ENCODE peak calls at places on chromosomes 4 and X, in nine cellular contexts. B, J, Q, F, Z, Y, S, V and A are unnamed samples.

GRCh38 chrX:115499112-115499805 is 61.7 kb upstream of the PLS3 start:
- DNase-seq in Y (no peak), J (no peak), F (no peak), V (no peak), B (no peak), Q (no peak), S (no peak), Z (no peak), A (no peak)

GRCh38 chrX:77493677-77494553 is 46.7 kb downstream of the FGF16 start:
- DNase-seq in F (no peak), B (peak), Z (no peak), Y (peak), V (no peak), Q (peak), S (no peak), J (peak), A (no peak)

GRCh38 chr4:177583000-177583399 is 140.8 kb upstream of the AGA start:
- DNase-seq in Q (no peak), F (no peak), S (no peak), V (no peak), Z (no peak), Y (no peak), B (no peak), J (no peak), A (no peak)

GRCh38 chr4:140609548-140610425 is 41.0 kb upstream of the UCP1 start:
- DNase-seq in V (no peak), B (peak), J (no peak), F (no peak), Y (no peak), Q (peak), S (no peak), Z (no peak), A (peak)

GRCh38 chr4:25810016-25810415 is 52.8 kb downstream of the SEL1L3 start:
- DNase-seq in F (no peak), S (no peak), B (no peak), Y (no peak), Z (no peak), V (no peak), Q (no peak), J (no peak), A (no peak)

GRCh38 chrX:2243913-2244460 is 256.8 kb downstream of the DHRSX start:
- DNase-seq in S (no peak), Z (no peak), B (no peak), F (no peak), J (no peak), Y (no peak), V (no peak), Q (no peak), A (no peak)

GRCh38 chr4:182478475-182478874 is 235.3 kb downstream of the TENM3 start:
- DNase-seq in J (no peak), V (no peak), F (no peak), Q (peak), S (no peak), B (peak), Z (no peak), Y (no peak), A (no peak)

GRCh38 chrX:17025903-17026302 is 79.4 kb downstream of the REPS2 start:
- DNase-seq in V (no peak), S (no peak), Y (no peak), Q (no peak), J (no peak), F (no peak), B (no peak), Z (no peak), A (no peak)

GRCh38 chr4:70183168-70183939 is 12.2 kb upstream of the ODAM start:
- DNase-seq in V (peak), S (no peak), F (no peak), Z (no peak), Q (peak), B (peak), Y (peak), J (peak), A (peak)

GRCh38 chr4:13170131-13170530 is 314.0 kb downstream of the RAB28 start:
- DNase-seq in Z (no peak), F (no peak), J (no peak), B (peak), Y (no peak), V (no peak), Q (no peak), S (no peak), A (no peak)

GRCh38 chr4:150942539-150942938 is 72.5 kb downstream of the LRBA start:
- DNase-seq in F (no peak), Y (no peak), S (no peak), B (no peak), V (no peak), J (no peak), Q (no peak), Z (no peak), A (no peak)

GRCh38 chrX:150966235-150966634 is 16.9 kb upstream of the HMGB3 start:
- DNase-seq in B (no peak), F (no peak), Q (no peak), S (no peak), V (no peak), Z (no peak), Y (no peak), J (no peak), A (no peak)

GRCh38 chr4:26191353-26191752 is 129.5 kb upstream of the RBPJ start:
- DNase-seq in Y (no peak), V (no peak), S (no peak), Z (no peak), J (no peak), F (no peak), B (no peak), Q (no peak), A (no peak)

GRCh38 chr4:137468836-137469235 is 63.5 kb downstream of the PCDH18 start:
- DNase-seq in V (no peak), Z (no peak), B (no peak), Q (no peak), Y (no peak), J (no peak), S (no peak), F (no peak), A (no peak)

GRCh38 chr4:70892086-70892769 is 9.9 kb upstream of the MOB1B start:
- DNase-seq in J (no peak), Q (no peak), S (no peak), B (no peak), Y (no peak), V (peak), Z (no peak), F (peak), A (peak)

GRCh38 chrX:143837444-143837843 is 46.4 kb upstream of the UBE2NL start:
- DNase-seq in Q (no peak), Y (no peak), F (no peak), B (no peak), V (no peak), Z (no peak), J (no peak), S (no peak), A (no peak)

GRCh38 chrX:123976671-123977316 is 15.3 kb downstream of the STAG2 start:
- DNase-seq in Y (no peak), Q (no peak), F (no peak), Z (no peak), B (no peak), V (no peak), S (no peak), J (no peak), A (no peak)

GRCh38 chr4:38560763-38561558 is 103.0 kb upstream of the KLF3 start:
- DNase-seq in S (no peak), Y (no peak), J (no peak), B (no peak), V (no peak), Z (no peak), Q (no peak), F (no peak), A (no peak)

GRCh38 chr4:17024430-17024829 is 126.0 kb upstream of the LDB2 start:
- DNase-seq in V (no peak), Q (no peak), J (no peak), S (no peak), Y (no peak), Z (no peak), F (no peak), B (no peak), A (no peak)

GRCh38 chrX:112738347-112739033 is 58.8 kb upstream of the LHFPL1 start:
- DNase-seq in V (no peak), S (no peak), B (no peak), J (no peak), Q (no peak), F (no peak), Z (no peak), Y (no peak), A (no peak)

GRCh38 chrX:17769701-17770269 is 32.5 kb downstream of the SCML1 start:
- DNase-seq in Q (no peak), J (no peak), V (no peak), Y (no peak), B (no peak), S (no peak), Z (no peak), F (no peak), A (no peak)

GRCh38 chr4:16250665-16251365 is 24.5 kb upstream of the TAPT1 start:
- DNase-seq in S (no peak), Z (no peak), B (peak), Q (peak), J (no peak), V (no peak), Y (no peak), F (no peak), A (no peak)

GRCh38 chr4:1603413-1604135 is 80.5 kb downstream of the FAM53A start:
- DNase-seq in V (no peak), Q (no peak), Z (peak), B (no peak), J (no peak), Y (no peak), S (no peak), F (peak), A (no peak)

GRCh38 chrX:101291204-101291603 is at the start of gene TAF7L:
- DNase-seq in F (no peak), Q (no peak), J (no peak), S (no peak), B (no peak), Z (no peak), Y (no peak), V (peak), A (no peak)

GRCh38 chr4:76764251-76764650 is 133.7 kb downstream of the SOWAHB start:
- DNase-seq in B (peak), F (no peak), Q (no peak), Z (no peak), S (no peak), J (no peak), V (no peak), Y (no peak), A (no peak)

GRCh38 chrX:137171626-137172025 is 137.8 kb upstream of the GPR101 start:
- DNase-seq in F (no peak), V (no peak), J (no peak), S (no peak), Y (no peak), Q (no peak), Z (no peak), B (no peak), A (no peak)

GRCh38 chrX:48496660-48497059 is 12.1 kb upstream of the PORCN start:
- DNase-seq in Y (no peak), Q (no peak), J (no peak), F (no peak), B (no peak), Z (no peak), S (no peak), V (no peak), A (no peak)

GRCh38 chr4:123421227-123421941 is 24.8 kb downstream of the SPRY1 start:
- DNase-seq in F (no peak), Z (no peak), B (no peak), S (no peak), V (no peak), Y (no peak), Q (no peak), J (no peak), A (no peak)

GRCh38 chr4:39046243-39046642 is 14.0 kb upstream of the TMEM156 start:
- DNase-seq in Z (no peak), Q (no peak), F (peak), S (no peak), Y (no peak), B (no peak), J (no peak), V (peak), A (no peak)

DNA sequence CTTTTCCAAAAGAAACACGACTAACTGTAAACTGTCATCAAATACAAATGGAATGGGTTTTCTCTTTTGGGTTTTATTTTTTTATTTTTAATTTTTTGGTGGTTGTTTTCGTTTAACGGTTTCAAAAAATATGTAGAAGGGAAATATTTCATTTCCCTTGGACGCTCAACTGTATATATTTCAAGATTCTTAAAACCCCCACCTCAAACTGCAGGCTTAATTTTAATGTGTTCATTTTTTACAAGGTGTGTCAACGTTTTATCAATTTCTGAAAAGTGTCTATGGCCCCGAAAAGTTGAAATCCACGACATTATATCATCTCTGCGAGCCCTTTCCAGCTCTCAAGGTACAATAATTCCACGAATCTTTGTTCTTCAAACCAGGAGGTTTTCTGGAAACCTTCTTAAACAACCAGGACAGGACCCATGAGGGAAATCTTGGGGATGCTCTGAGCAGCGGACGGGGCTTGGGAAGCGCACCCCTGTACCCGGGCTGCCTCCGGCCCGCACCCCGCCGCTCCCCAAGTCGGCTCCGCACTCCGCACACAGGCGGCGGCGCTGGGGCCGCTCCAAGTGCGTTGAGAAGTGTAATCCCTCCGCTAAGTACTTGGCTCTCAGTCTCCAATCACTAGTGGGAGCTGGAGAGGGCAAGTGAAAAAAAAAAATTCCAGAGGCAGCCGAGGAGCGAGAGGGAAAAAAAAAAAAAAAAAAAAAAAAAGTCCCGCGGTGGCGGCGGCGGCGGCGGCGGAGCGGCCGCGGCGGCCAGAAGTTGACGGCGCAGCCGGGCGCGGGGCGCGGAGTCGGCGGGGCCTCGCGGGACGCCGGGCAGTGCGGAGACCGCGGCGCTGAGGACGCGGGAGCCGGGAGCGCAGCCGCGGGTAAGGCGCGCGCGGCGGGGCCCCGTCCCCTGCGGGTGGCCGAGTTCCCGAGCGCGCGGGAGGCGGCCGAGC is at the start of gene BMPR1B:
- DNase-seq in Q (peak), V (peak), S (no peak), Z (no peak), J (peak), F (no peak), Y (peak), B (peak), A (peak)
- H3K4me3 ChIP-seq in Q (peak), V (peak), S (peak), Z (peak), J (peak), F (peak), Y (peak), B (peak), A (no peak)

GRCh38 chrX:154372612-154373022 is 1.8 kb downstream of the FLNA start:
- DNase-seq in V (no peak), Q (peak), B (no peak), F (no peak), Y (no peak), J (no peak), S (no peak), Z (no peak), A (no peak)
- H3K27ac ChIP-seq in V (peak), Q (peak), B (no peak), F (no peak), Y (no peak), J (no peak), S (no peak), Z (peak), A (no peak)

GRCh38 chrX:153970398-153971123 is 1.1 kb downstream of the HCFC1 start:
- DNase-seq in V (peak), S (peak), Z (peak), F (no peak), Q (peak), Y (peak), B (peak), J (peak), A (peak)

GRCh38 chrX:153968754-153969124 is 2.9 kb downstream of the HCFC1 start:
- DNase-seq in F (no peak), S (no peak), J (peak), B (peak), Y (peak), Z (peak), V (no peak), Q (peak), A (no peak)

GRCh38 chrX:153969904-153970397 is 1.7 kb downstream of the HCFC1 start:
- DNase-seq in Q (no peak), V (peak), F (no peak), J (no peak), Z (peak), S (no peak), B (no peak), Y (no peak), A (peak)

GRCh38 chrX:153968255-153968654 is 3.4 kb downstream of the HCFC1 start:
- DNase-seq in Y (no peak), F (no peak), V (no peak), Q (no peak), J (no peak), Z (peak), B (peak), S (no peak), A (no peak)

DNA sequence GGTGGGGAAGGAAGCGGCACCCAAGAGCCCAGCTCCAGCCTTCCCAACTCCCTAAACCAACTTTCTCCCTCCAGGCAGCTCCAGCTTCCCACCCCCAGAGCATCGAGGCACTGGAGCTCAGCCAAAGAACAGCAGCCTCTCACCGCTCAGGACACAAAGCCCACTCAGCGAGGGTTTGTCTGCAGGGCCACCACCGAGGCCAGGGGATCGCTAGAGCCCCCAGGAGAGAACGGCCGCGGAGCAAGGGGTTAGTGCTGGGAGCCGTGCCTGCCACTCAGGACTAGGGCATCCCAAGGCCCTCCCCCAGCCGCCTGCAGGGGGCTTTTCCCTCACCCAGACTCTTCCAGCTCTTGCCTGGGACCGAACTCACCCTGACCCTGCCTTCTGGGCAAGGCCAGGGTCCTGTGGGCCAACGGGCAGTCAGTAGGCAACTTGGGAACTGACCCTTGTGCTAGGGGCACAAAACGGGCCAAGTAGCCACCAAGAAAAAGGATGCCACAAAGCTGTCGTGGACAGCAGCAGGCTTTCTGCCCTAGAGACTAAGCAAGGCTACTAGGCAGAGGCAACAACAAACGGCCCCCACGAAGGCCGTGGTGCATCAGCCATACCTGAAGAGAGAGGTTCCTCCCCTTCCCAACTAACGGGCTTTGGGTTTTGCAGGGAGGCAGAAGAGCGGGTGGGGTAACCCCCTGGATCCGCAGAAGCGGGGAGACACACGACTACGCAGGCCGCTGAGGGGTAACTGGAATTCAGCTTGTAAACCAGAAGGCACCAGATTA is 2.3 kb downstream of the HCFC1 start:
- DNase-seq in B (peak), Z (no peak), S (no peak), Y (no peak), V (no peak), Q (no peak), F (no peak), J (peak), A (no peak)
- TF ChIP-seq CTCF in B (no peak), Z (no peak), S (no peak), Y (peak), V (no peak), Q (no peak), F (peak), J (peak), A (no peak)

GRCh38 chr4:48944659-48945290 is 38.2 kb upstream of the OCIAD2 start:
- DNase-seq in F (no peak), S (no peak), Z (no peak), J (peak), V (peak), B (peak), Q (no peak), Y (peak), A (no peak)
- H3K4me3 ChIP-seq in F (no peak), S (no peak), Z (no peak), J (no peak), V (no peak), B (no peak), Q (no peak), Y (no peak), A (no peak)

DNA sequence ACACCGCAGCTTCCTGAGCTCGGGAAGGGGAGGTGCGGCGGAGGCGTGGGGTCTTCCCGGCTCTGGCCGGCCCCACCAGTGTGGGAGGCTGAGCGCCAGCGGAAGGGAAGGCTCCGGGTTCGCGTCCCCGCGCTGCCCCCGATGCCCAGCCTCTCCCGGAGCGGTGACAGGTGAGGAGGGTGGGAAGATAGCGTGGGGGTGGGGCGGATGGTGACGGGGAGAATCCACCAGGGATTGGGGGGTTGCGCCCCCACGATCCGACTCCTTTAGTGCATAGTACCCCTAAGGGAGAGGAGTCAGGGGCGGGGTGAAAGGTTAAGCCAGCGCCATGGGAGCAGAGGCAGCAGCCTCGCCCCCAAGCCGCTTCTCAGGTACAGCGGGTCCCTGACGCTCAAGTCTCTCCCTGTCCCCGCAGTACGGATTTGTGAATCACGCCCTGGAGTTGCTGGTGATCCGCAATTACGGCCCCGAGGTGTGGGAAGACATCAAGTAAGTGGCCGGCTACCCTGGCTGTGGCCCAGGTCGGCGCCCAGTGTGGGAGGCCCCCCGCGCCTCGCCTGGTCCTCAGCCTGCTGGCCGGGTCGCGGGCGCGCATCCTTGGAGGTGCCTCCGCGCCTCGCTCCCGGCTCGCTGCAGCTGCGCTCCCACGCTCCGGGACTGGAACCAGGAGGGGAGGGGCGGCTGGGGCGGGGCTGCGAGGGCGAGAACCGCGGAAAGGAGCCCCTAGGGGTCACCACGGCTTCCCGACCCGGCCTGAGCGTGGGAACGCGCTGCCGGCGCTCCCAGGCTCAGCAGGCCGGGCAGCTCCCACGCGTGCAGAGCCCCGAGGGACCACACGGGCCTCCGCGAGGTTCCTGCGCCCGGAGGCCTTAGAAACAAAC is 791 bp downstream of the GUCY1B1 start:
- DNase-seq in Q (peak), B (peak), V (peak), Y (no peak), S (peak), F (peak), Z (peak), J (peak), A (peak)
- H3K27ac ChIP-seq in Q (peak), B (no peak), V (peak), Y (peak), S (peak), F (peak), Z (peak), J (no peak), A (peak)